ENCODE peak calls at places on chromosomes 1 and 21, in eight cellular contexts. J is DND-41, Z is neuronal stem cell, H is endodermal cell, S is breast epithelium, I is endothelial cell of umbilical vein, Q is AG04450, M is mesenchymal stem cell. E is an unnamed sample. For H3K9me3, the result is how much of the 10 kb centered on the place peaks cover.

GRCh38 chr21:35273331-35273730 is 224.2 kb upstream of the RUNX1 start:
- DNase-seq in J (no peak), Z (no peak), H (peak), S (no peak), I (no peak), Q (no peak), M (no peak), E (no peak)

GRCh38 chr1:94730450-94730849 is 89.7 kb upstream of the SLC44A3 start:
- DNase-seq in J (no peak), Z (no peak), H (no peak), S (no peak), I (no peak), Q (no peak), M (no peak), E (no peak)

GRCh38 chr21:41759926-41760325 is 6.9 kb downstream of the RIPK4 start:
- DNase-seq in J (no peak), Z (no peak), H (no peak), S (no peak), I (no peak), Q (no peak), M (no peak), E (no peak)

GRCh38 chr1:177568702-177569101 is 397.9 kb downstream of the BRINP2 start:
- DNase-seq in J (no peak), Z (peak), H (no peak), S (no peak), I (no peak), Q (no peak), M (no peak), E (no peak)

GRCh38 chr1:25780318-25781129 is 19.5 kb upstream of the SELENON start:
- DNase-seq in J (no peak), Z (no peak), H (peak), S (no peak), I (no peak), Q (no peak), M (no peak), E (no peak)

GRCh38 chr1:101144868-101145808 is 91.7 kb upstream of the S1PR1 start:
- DNase-seq in J (no peak), Z (no peak), H (no peak), S (no peak), I (no peak), Q (no peak), M (peak), E (no peak)

GRCh38 chr1:156126043-156126700 is 11.7 kb downstream of the LMNA start:
- DNase-seq in J (peak), Z (no peak), H (peak), S (peak), I (peak), Q (peak), M (peak), E (peak)

GRCh38 chr1:209756608-209757445 is 974 bp downstream of the TRAF3IP3 start:
- DNase-seq in J (peak), Z (no peak), H (no peak), S (no peak), I (no peak), Q (no peak), M (no peak), E (no peak)

GRCh38 chr1:64229307-64229706 is 25.9 kb downstream of the UBE2U start:
- DNase-seq in J (no peak), Z (no peak), H (no peak), S (no peak), I (no peak), Q (no peak), M (no peak), E (no peak)

GRCh38 chr1:210233495-210234253 is 1.1 kb downstream of the SERTAD4 start:
- DNase-seq in J (no peak), Z (peak), H (peak), S (peak), I (peak), Q (no peak), M (peak), E (peak)

GRCh38 chr1:10530756-10531155 is 56.0 kb downstream of the PEX14 start:
- DNase-seq in J (no peak), Z (no peak), H (no peak), S (no peak), I (no peak), Q (no peak), M (peak), E (no peak)

GRCh38 chr1:31413405-31414005 is 492 bp downstream of the SERINC2 start:
- DNase-seq in J (no peak), Z (peak), H (peak), S (peak), I (peak), Q (no peak), M (peak), E (peak)

GRCh38 chr1:183604811-183605210 is 14.6 kb upstream of the NCF2 start:
- DNase-seq in J (no peak), Z (no peak), H (no peak), S (no peak), I (no peak), Q (no peak), M (no peak), E (no peak)

GRCh38 chr1:247326601-247327135 is 5.0 kb downstream of the ZNF496 start:
- DNase-seq in J (peak), Z (no peak), H (no peak), S (no peak), I (no peak), Q (no peak), M (no peak), E (no peak)

GRCh38 chr1:41666991-41667631 is 182.6 kb upstream of the EDN2 start:
- DNase-seq in J (peak), Z (no peak), H (peak), S (peak), I (no peak), Q (no peak), M (no peak), E (peak)

GRCh38 chr1:203124546-203125317 is 2.8 kb upstream of the ADORA1 start:
- DNase-seq in J (no peak), Z (no peak), H (peak), S (no peak), I (no peak), Q (no peak), M (no peak), E (peak)

GRCh38 chr1:41582851-41583657 is 98.6 kb upstream of the EDN2 start:
- DNase-seq in J (no peak), Z (no peak), H (peak), S (no peak), I (no peak), Q (no peak), M (no peak), E (no peak)

GRCh38 chr1:205704891-205705290 is 24.6 kb upstream of the SLC45A3 start:
- DNase-seq in J (no peak), Z (no peak), H (no peak), S (no peak), I (no peak), Q (no peak), M (no peak), E (no peak)

GRCh38 chr1:42177551-42177981 is 13.0 kb upstream of the GUCA2A start:
- DNase-seq in J (no peak), Z (no peak), H (peak), S (no peak), I (peak), Q (peak), M (peak), E (no peak)

GRCh38 chr1:20588634-20589225 is at the start of gene CDA:
- DNase-seq in J (no peak), Z (no peak), H (peak), S (no peak), I (no peak), Q (no peak), M (no peak), E (no peak)

GRCh38 chr1:244834596-244835275 is 722 bp upstream of the COX20 start:
- DNase-seq in J (peak), Z (no peak), H (peak), S (peak), I (peak), Q (peak), M (peak), E (peak)

GRCh38 chr1:162233066-162233465 is 143.6 kb downstream of the SPATA46 start:
- DNase-seq in J (no peak), Z (no peak), H (no peak), S (no peak), I (no peak), Q (no peak), M (no peak), E (no peak)

GRCh38 chr1:151368000-151368744 is 4.3 kb downstream of the SELENBP1 start:
- DNase-seq in J (no peak), Z (no peak), H (no peak), S (no peak), I (no peak), Q (no peak), M (no peak), E (no peak)

GRCh38 chr21:42369821-42370220 is 3.5 kb upstream of the TFF1 start:
- DNase-seq in J (no peak), Z (no peak), H (no peak), S (no peak), I (no peak), Q (no peak), M (no peak), E (no peak)

GRCh38 chr21:41682719-41683179 is 84.1 kb downstream of the RIPK4 start:
- DNase-seq in J (no peak), Z (no peak), H (peak), S (no peak), I (no peak), Q (no peak), M (no peak), E (no peak)

GRCh38 chr1:227372662-227373061 is 54.4 kb upstream of the CDC42BPA start:
- DNase-seq in J (no peak), Z (no peak), H (no peak), S (no peak), I (peak), Q (peak), M (no peak), E (no peak)

GRCh38 chr1:54607821-54608220 is 15.5 kb downstream of the FAM151A start:
- DNase-seq in J (no peak), Z (no peak), H (no peak), S (no peak), I (no peak), Q (no peak), M (no peak), E (no peak)

GRCh38 chr1:164953815-164954214 is 394.8 kb downstream of the PBX1 start:
- DNase-seq in J (no peak), Z (no peak), H (peak), S (no peak), I (no peak), Q (no peak), M (no peak), E (no peak)

GRCh38 chr1:27606708-27607238 is 2.8 kb upstream of the AHDC1 start:
- DNase-seq in J (no peak), Z (no peak), H (peak), S (no peak), I (peak), Q (no peak), M (peak), E (no peak)

GRCh38 chr1:37449936-37450335 is 24.4 kb upstream of the ZC3H12A start:
- DNase-seq in J (peak), Z (no peak), H (no peak), S (no peak), I (no peak), Q (no peak), M (no peak), E (no peak)

GRCh38 chr1:220775238-220775853 is 11.4 kb upstream of the MTARC1 start:
- DNase-seq in J (peak), Z (no peak), H (peak), S (no peak), I (peak), Q (no peak), M (no peak), E (peak)

GRCh38 chr1:61089338-61089737 is 7.0 kb downstream of the NFIA start:
- DNase-seq in J (no peak), Z (no peak), H (no peak), S (no peak), I (no peak), Q (no peak), M (no peak), E (no peak)

GRCh38 chr1:2983319-2983705 is 38.0 kb upstream of the ACTRT2 start:
- DNase-seq in J (no peak), Z (no peak), H (no peak), S (no peak), I (no peak), Q (no peak), M (no peak), E (no peak)
- H3K9me3 ChIP-seq in J (under half), Z (under half), H (under half), S (under half), I (under half), Q (half or more), M (under half), E (under half)

DNA sequence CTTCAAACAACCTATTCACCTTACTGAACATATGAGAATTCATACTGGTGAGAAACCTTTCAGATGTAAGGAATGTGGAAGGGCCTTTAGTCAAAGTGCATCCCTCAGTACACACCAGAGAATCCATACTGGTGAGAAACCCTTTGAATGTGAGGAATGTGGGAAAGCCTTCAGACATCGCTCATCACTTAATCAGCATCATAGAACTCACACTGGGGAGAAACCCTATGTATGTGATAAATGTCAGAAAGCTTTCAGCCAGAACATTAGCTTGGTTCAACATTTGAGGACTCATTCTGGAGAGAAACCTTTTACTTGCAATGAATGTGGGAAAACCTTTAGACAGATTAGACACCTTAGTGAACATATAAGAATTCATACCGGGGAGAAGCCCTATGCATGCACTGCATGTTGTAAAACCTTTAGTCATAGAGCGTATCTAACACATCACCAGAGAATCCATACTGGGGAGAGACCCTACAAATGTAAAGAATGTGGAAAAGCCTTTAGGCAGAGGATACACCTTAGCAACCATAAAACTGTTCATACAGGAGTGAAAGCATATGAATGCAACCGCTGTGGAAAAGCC is 13.2 kb upstream of the EXO5 start:
- DNase-seq in J (no peak), Z (no peak), H (no peak), S (no peak), I (no peak), Q (no peak), M (peak), E (no peak)
- H3K9me3 ChIP-seq in J (under half), Z (half or more), H (half or more), S (half or more), I (under half), Q (under half), M (half or more), E (under half)

DNA sequence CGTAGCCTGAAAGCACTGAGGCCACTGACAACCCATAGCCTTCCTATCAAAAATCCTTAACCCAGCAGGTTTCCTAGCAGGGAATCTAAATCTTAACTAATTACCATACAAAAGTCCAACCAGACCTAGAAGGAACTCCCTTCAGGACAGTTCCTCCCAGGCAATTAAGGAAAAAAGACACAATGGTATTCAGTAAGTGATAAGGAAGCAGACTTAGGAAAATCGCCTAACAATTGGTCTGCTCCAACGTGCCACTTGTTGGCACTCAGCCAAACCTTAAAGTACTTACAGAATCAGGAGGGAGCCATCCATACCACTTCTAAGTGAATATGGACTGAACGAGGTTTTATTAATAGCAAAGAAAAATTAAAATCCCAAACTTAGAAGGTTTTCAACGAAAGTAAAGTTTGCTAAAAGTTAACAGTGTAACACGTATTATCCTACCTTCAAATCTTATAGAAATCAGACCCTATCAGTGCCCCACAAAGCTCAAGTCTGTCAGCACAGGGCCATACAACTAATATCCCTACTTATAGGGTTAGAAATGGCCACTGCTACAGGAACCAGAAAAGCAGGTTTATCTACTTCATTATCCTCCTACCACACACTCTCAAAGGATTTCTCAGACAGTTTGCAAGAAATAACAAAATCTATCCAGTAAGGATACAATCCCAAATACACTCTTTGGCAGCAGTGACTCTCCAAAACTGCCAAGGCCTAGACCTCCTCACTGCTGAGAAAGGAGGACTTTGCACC is 29.0 kb downstream of the SPATA6 start:
- DNase-seq in J (no peak), Z (no peak), H (peak), S (no peak), I (peak), Q (no peak), M (no peak), E (no peak)
- H3K9me3 ChIP-seq in J (under half), Z (under half), H (half or more), S (under half), I (under half), Q (under half), M (under half), E (under half)

GRCh38 chr1:71071720-71072119 is 9.1 kb downstream of the ZRANB2 start:
- DNase-seq in J (no peak), Z (no peak), H (no peak), S (no peak), I (no peak), Q (no peak), M (no peak), E (no peak)
- H3K9me3 ChIP-seq in J (under half), Z (under half), H (under half), S (under half), I (under half), Q (under half), M (under half), E (under half)

E was measured in WERI-Rb-1.